ENCODE peak calls at places on chromosome 9, in five cellular contexts. K is heart right ventricle; T is lower lobe of right lung; P is CD8-positive, alpha-beta T cell; Q is psoas muscle. I is an unnamed sample. For H3K4me1 and H3K27me3, the result is how much of the 10 kb centered on the place peaks cover.

GRCh38 chr9:91799113-91799735 is 150.8 kb downstream of the ROR2 start:
- DNase-seq in K (no peak), T (no peak), P (no peak), Q (no peak), I (no peak)

GRCh38 chr9:107284636-107285035 is 1.6 kb downstream of the RAD23B start:
- DNase-seq in K (no peak), T (no peak), P (no peak), Q (no peak), I (no peak)

GRCh38 chr9:90925581-90926257 is 124.1 kb downstream of the SYK start:
- DNase-seq in K (no peak), T (no peak), P (no peak), Q (no peak), I (peak)

GRCh38 chr9:82188817-82189216 is 200.2 kb downstream of the SPATA31D1 start:
- DNase-seq in K (no peak), T (no peak), P (no peak), Q (no peak), I (no peak)

GRCh38 chr9:35976726-35977125 is 18.8 kb upstream of the OR2S2 start:
- DNase-seq in K (no peak), T (no peak), P (no peak), Q (no peak), I (no peak)

GRCh38 chr9:132798817-132799790 is 79.0 kb downstream of the AK8 start:
- DNase-seq in K (no peak), T (peak), P (no peak), Q (no peak), I (no peak)

GRCh38 chr9:106980551-106981101 is 117.7 kb downstream of the ZNF462 start:
- DNase-seq in K (no peak), T (no peak), P (no peak), Q (no peak), I (no peak)

GRCh38 chr9:8644571-8644970 is 845.0 kb upstream of the DMAC1 start:
- DNase-seq in K (no peak), T (no peak), P (no peak), Q (no peak), I (no peak)

GRCh38 chr9:99660191-99660636 is 161.5 kb upstream of the NR4A3 start:
- DNase-seq in K (peak), T (peak), P (no peak), Q (no peak), I (no peak)

GRCh38 chr9:121672213-121672612 is 20.8 kb downstream of the DAB2IP start:
- DNase-seq in K (no peak), T (peak), P (no peak), Q (no peak), I (no peak)

GRCh38 chr9:87678650-87679355 is 47.1 kb upstream of the CTSL start:
- DNase-seq in K (peak), T (no peak), P (peak), Q (peak), I (peak)

GRCh38 chr9:69207503-69207902 is 33.4 kb downstream of the TJP2 start:
- DNase-seq in K (peak), T (no peak), P (no peak), Q (no peak), I (no peak)

GRCh38 chr9:68562456-68562855 is 21.8 kb upstream of the TMEM252 start:
- DNase-seq in K (no peak), T (no peak), P (no peak), Q (no peak), I (no peak)

GRCh38 chr9:77003366-77003765 is 16.1 kb upstream of the FOXB2 start:
- DNase-seq in K (no peak), T (no peak), P (no peak), Q (no peak), I (no peak)

GRCh38 chr9:123250504-123250903 is 17.9 kb downstream of the STRBP start:
- DNase-seq in K (no peak), T (no peak), P (no peak), Q (no peak), I (no peak)
- H3K4me1 ChIP-seq in K (under half), T (under half), P (under half), Q (under half), I (under half)

DNA sequence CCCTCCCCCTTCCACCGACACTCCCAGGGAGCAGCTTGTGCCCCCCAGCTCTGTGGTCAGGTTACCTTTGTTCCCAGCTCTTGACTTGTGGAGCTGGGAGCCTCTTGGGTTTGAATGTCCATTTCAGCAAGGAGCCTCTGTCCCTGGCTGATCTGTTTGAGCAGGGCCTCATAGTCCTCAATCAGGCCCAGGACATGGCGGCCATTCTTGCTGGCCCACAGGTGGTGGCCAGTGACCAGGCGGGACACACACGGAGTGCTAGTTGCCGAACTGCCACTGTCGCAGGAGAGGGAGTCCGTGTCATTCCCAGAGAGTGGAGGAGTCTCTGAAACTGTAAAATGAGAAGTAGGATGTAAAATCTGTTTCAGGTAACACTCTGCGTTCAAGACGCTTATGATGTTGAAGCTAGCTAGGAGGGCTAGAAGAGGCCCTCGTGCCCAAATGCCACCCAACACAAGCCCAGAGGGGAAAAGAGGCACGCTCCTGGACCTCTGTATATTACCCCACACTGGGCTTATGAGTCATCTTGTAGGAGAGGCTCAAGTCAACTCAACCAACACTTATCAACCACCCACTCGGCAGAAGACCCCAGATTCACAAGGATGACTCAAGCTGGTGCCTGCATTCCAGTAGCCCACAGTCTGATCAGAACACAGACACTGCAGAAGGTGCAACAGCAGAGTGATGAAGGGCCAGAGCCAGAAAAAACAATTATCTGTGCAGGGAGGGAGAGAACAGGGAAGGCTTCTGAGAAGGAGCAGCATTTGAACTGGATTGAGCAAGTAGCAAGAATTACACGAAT is 177.0 kb downstream of the CDK5RAP2 start:
- DNase-seq in K (no peak), T (no peak), P (no peak), Q (no peak), I (peak)
- TF ChIP-seq CTCF in K (no peak), T (no peak), P (no peak), Q (no peak), I (no peak)

GRCh38 chr9:110971705-110972104 is 66.6 kb downstream of the LPAR1 start:
- DNase-seq in K (no peak), T (no peak), P (no peak), Q (no peak), I (no peak)
- H3K27me3 ChIP-seq in K (under half), T (under half), P (under half), Q (under half), I (under half)

GRCh38 chr9:134932171-134932570 is 14.5 kb upstream of the FCN1 start:
- DNase-seq in K (no peak), T (no peak), P (no peak), Q (no peak), I (no peak)

GRCh38 chr9:134932656-134933055 is 14.9 kb upstream of the FCN1 start:
- DNase-seq in K (no peak), T (peak), P (no peak), Q (no peak), I (no peak)

GRCh38 chr9:134935056-134936020 is 17.6 kb upstream of the FCN1 start:
- DNase-seq in K (no peak), T (peak), P (no peak), Q (no peak), I (no peak)

GRCh38 chr9:134930404-134930803 is 12.7 kb upstream of the FCN1 start:
- DNase-seq in K (no peak), T (no peak), P (no peak), Q (no peak), I (no peak)

GRCh38 chr9:134933076-134933659 is 15.5 kb upstream of the FCN1 start:
- DNase-seq in K (no peak), T (peak), P (no peak), Q (no peak), I (no peak)
- H3K4me1 ChIP-seq in K (under half), T (under half), P (under half), Q (under half), I (under half)